ENCODE peak calls at places on chromosomes 6 and 20, in ten cellular contexts. P is nephron progenitor cell; S is mucosa of descending colon; W is stimulated activated CD4-positive, alpha-beta T cell treated with anti-CD3 and anti-CD28 coated beads, Interleukin-2, amount 100 ng/mL, for 48 hours; E is RPMI7951; M is NCI-H510A; Q is fibroblast of pulmonary artery; A is NCI-H2171 treated with DMSO at 0.1 percent for 48 hours; B is activated B cell treated with CpG ODN at 0.5 μM for 24 hours; U is effector memory CD8-positive, alpha-beta T cell. Y is an unnamed sample.

GRCh38 chr20:17227669-17228623 is 1.1 kb downstream of the PCSK2 start:
- DNase-seq in P (peak), S (no peak), W (no peak), E (no peak), M (no peak), Q (no peak), A (peak), B (no peak), U (no peak), Y (peak)

GRCh38 chr6:43402819-43403218 is 24.5 kb upstream of the ABCC10 start:
- DNase-seq in P (no peak), S (no peak), W (no peak), E (peak), M (no peak), Q (no peak), A (no peak), B (no peak), U (no peak), Y (no peak)

GRCh38 chr6:13624871-13625288 is 9.7 kb downstream of the NOL7 start:
- DNase-seq in P (no peak), S (no peak), W (no peak), E (peak), M (peak), Q (peak), A (peak), B (no peak), U (peak), Y (no peak)

GRCh38 chr6:25441658-25442276 is 162.6 kb downstream of the CARMIL1 start:
- DNase-seq in P (no peak), S (no peak), W (no peak), E (no peak), M (no peak), Q (no peak), A (no peak), B (no peak), U (no peak), Y (no peak)

GRCh38 chr6:125124250-125124777 is 29.3 kb upstream of the TPD52L1 start:
- DNase-seq in P (no peak), S (no peak), W (no peak), E (peak), M (no peak), Q (no peak), A (no peak), B (no peak), U (no peak), Y (no peak)

GRCh38 chr6:90350689-90351554 is 54.3 kb upstream of the BACH2 start:
- DNase-seq in P (no peak), S (no peak), W (no peak), E (no peak), M (no peak), Q (no peak), A (no peak), B (peak), U (peak), Y (peak)

GRCh38 chr6:87274660-87275273 is 47.6 kb upstream of the SMIM8 start:
- DNase-seq in P (no peak), S (no peak), W (no peak), E (peak), M (no peak), Q (peak), A (no peak), B (no peak), U (no peak), Y (no peak)

GRCh38 chr20:772806-773205 is 4.5 kb upstream of the SLC52A3 start:
- DNase-seq in P (no peak), S (peak), W (no peak), E (no peak), M (no peak), Q (no peak), A (peak), B (no peak), U (no peak), Y (no peak)

GRCh38 chr20:20369353-20370086 is 1.6 kb downstream of the INSM1 start:
- DNase-seq in P (peak), S (peak), W (no peak), E (no peak), M (peak), Q (no peak), A (peak), B (peak), U (no peak), Y (no peak)

GRCh38 chr6:155890409-155890808 is 434.8 kb upstream of the NOX3 start:
- DNase-seq in P (no peak), S (no peak), W (no peak), E (no peak), M (no peak), Q (no peak), A (no peak), B (no peak), U (no peak), Y (no peak)

GRCh38 chr20:35568645-35569044 is 26.8 kb downstream of the ERGIC3 start:
- DNase-seq in P (no peak), S (peak), W (no peak), E (peak), M (no peak), Q (no peak), A (peak), B (no peak), U (no peak), Y (no peak)

GRCh38 chr6:2462831-2463230 is 217.4 kb upstream of the GMDS start:
- DNase-seq in P (no peak), S (no peak), W (no peak), E (no peak), M (no peak), Q (no peak), A (no peak), B (no peak), U (no peak), Y (no peak)

GRCh38 chr6:379367-380181 is 12.0 kb upstream of the IRF4 start:
- DNase-seq in P (no peak), S (no peak), W (no peak), E (no peak), M (no peak), Q (no peak), A (no peak), B (no peak), U (no peak), Y (peak)

GRCh38 chr20:47181056-47181862 is 175.2 kb downstream of the ZMYND8 start:
- DNase-seq in P (no peak), S (no peak), W (no peak), E (peak), M (peak), Q (peak), A (no peak), B (no peak), U (no peak), Y (no peak)

GRCh38 chr20:52918311-52918710 is 53.8 kb upstream of the TSHZ2 start:
- DNase-seq in P (no peak), S (no peak), W (no peak), E (no peak), M (no peak), Q (no peak), A (no peak), B (no peak), U (no peak), Y (no peak)

GRCh38 chr6:73694711-73695411 is 1.1 kb upstream of the CD109 start:
- DNase-seq in P (no peak), S (no peak), W (no peak), E (peak), M (no peak), Q (peak), A (no peak), B (no peak), U (no peak), Y (no peak)

GRCh38 chr6:105272783-105273182 is 93.0 kb upstream of the POPDC3 start:
- DNase-seq in P (peak), S (no peak), W (no peak), E (peak), M (peak), Q (peak), A (peak), B (no peak), U (no peak), Y (peak)

GRCh38 chr6:170262481-170263088 is 28.3 kb downstream of the DLL1 start:
- DNase-seq in P (no peak), S (no peak), W (no peak), E (no peak), M (no peak), Q (no peak), A (no peak), B (no peak), U (no peak), Y (no peak)

GRCh38 chr20:910840-911770 is 5.0 kb downstream of the ANGPT4 start:
- DNase-seq in P (no peak), S (no peak), W (no peak), E (peak), M (no peak), Q (no peak), A (no peak), B (no peak), U (no peak), Y (no peak)

GRCh38 chr20:3631534-3631933 is 31.7 kb downstream of the GFRA4 start:
- DNase-seq in P (no peak), S (no peak), W (no peak), E (no peak), M (no peak), Q (no peak), A (no peak), B (no peak), U (no peak), Y (no peak)

GRCh38 chr6:73180718-73181619 is 44.3 kb downstream of the KHDC1L start:
- DNase-seq in P (peak), S (no peak), W (no peak), E (peak), M (peak), Q (peak), A (peak), B (no peak), U (peak), Y (no peak)

GRCh38 chr6:24566020-24566752 is 71.4 kb downstream of the ALDH5A1 start:
- DNase-seq in P (no peak), S (no peak), W (no peak), E (peak), M (no peak), Q (no peak), A (no peak), B (no peak), U (no peak), Y (no peak)

Y was measured in upper lobe of left lung.